ENCODE peak calls at places on chromosomes 4 and X, in eight cellular contexts. One of them, this sample, is unnamed.
A peak's percentile ranks its signal among the peaks of the same experiment; 100 is the strongest.

GRCh38 chr4:113847710-113848109 is 86.2 kb upstream of the CAMK2D start:
- DNase-seq in endodermal cell: no peak
- DNase-seq in CD4-positive, alpha-beta memory T cell: no peak
- DNase-seq in GM23248: no peak
- DNase-seq in CD8-positive, alpha-beta memory T cell: no peak
- DNase-seq in A549: no peak
- DNase-seq in colonic mucosa: no peak
- DNase-seq in fibroblast of lung: no peak
- DNase-seq in this sample: no peak

GRCh38 chr4:1604706-1605205 is 79.4 kb downstream of the FAM53A start:
- DNase-seq in fibroblast of lung: no peak
- DNase-seq in endodermal cell: no peak
- DNase-seq in colonic mucosa: no peak
- DNase-seq in GM23248: no peak
- DNase-seq in A549: no peak
- DNase-seq in CD8-positive, alpha-beta memory T cell: no peak
- DNase-seq in CD4-positive, alpha-beta memory T cell: peak; percentile 74
- DNase-seq in this sample: no peak

GRCh38 chr4:138401330-138401729 is 159.2 kb upstream of the SLC7A11 start:
- DNase-seq in A549: no peak
- DNase-seq in CD8-positive, alpha-beta memory T cell: no peak
- DNase-seq in CD4-positive, alpha-beta memory T cell: no peak
- DNase-seq in GM23248: no peak
- DNase-seq in endodermal cell: no peak
- DNase-seq in fibroblast of lung: peak; percentile 33
- DNase-seq in colonic mucosa: no peak
- DNase-seq in this sample: no peak

GRCh38 chr4:146190393-146190910 is 14.9 kb downstream of the LSM6 start:
- DNase-seq in fibroblast of lung: no peak
- DNase-seq in endodermal cell: no peak
- DNase-seq in GM23248: no peak
- DNase-seq in colonic mucosa: no peak
- DNase-seq in CD4-positive, alpha-beta memory T cell: no peak
- DNase-seq in CD8-positive, alpha-beta memory T cell: no peak
- DNase-seq in A549: no peak
- DNase-seq in this sample: no peak

GRCh38 chrX:71622347-71623104 is 4.2 kb upstream of the CXCR3 start:
- DNase-seq in colonic mucosa: peak; percentile 85
- DNase-seq in A549: peak; percentile 8
- DNase-seq in CD8-positive, alpha-beta memory T cell: peak; percentile 67
- DNase-seq in CD4-positive, alpha-beta memory T cell: peak; percentile 81
- DNase-seq in GM23248: peak; percentile 78
- DNase-seq in endodermal cell: peak; percentile 88
- DNase-seq in fibroblast of lung: peak; percentile 66
- DNase-seq in this sample: no peak

GRCh38 chr4:18934197-18934596 is 912.6 kb upstream of the LCORL start:
- DNase-seq in colonic mucosa: no peak
- DNase-seq in fibroblast of lung: peak; percentile 4
- DNase-seq in A549: no peak
- DNase-seq in endodermal cell: no peak
- DNase-seq in CD4-positive, alpha-beta memory T cell: no peak
- DNase-seq in CD8-positive, alpha-beta memory T cell: no peak
- DNase-seq in GM23248: peak; percentile 4
- DNase-seq in this sample: no peak

GRCh38 chr4:168724960-168725359 is 228.1 kb downstream of the PALLD start:
- DNase-seq in CD8-positive, alpha-beta memory T cell: no peak
- DNase-seq in CD4-positive, alpha-beta memory T cell: no peak
- DNase-seq in colonic mucosa: no peak
- DNase-seq in fibroblast of lung: peak; percentile 82
- DNase-seq in endodermal cell: no peak
- DNase-seq in GM23248: peak; percentile 67
- DNase-seq in A549: no peak
- DNase-seq in this sample: no peak

GRCh38 chr4:89751416-89751815 is 85.5 kb downstream of the SNCA start:
- DNase-seq in CD4-positive, alpha-beta memory T cell: no peak
- DNase-seq in GM23248: no peak
- DNase-seq in endodermal cell: no peak
- DNase-seq in colonic mucosa: no peak
- DNase-seq in fibroblast of lung: no peak
- DNase-seq in A549: no peak
- DNase-seq in CD8-positive, alpha-beta memory T cell: no peak
- DNase-seq in this sample: no peak

GRCh38 chrX:87397103-87397886 is 120.3 kb upstream of the KLHL4 start:
- DNase-seq in A549: no peak
- DNase-seq in GM23248: no peak
- DNase-seq in CD4-positive, alpha-beta memory T cell: no peak
- DNase-seq in endodermal cell: no peak
- DNase-seq in CD8-positive, alpha-beta memory T cell: no peak
- DNase-seq in fibroblast of lung: peak; percentile 1
- DNase-seq in colonic mucosa: no peak
- DNase-seq in this sample: no peak

GRCh38 chrX:101415180-101416130 is 7.4 kb downstream of the HNRNPH2 start:
- DNase-seq in colonic mucosa: peak; percentile 49
- DNase-seq in CD8-positive, alpha-beta memory T cell: no peak
- DNase-seq in GM23248: peak; percentile 66
- DNase-seq in A549: peak; percentile 57
- DNase-seq in CD4-positive, alpha-beta memory T cell: peak; percentile 69
- DNase-seq in fibroblast of lung: peak; percentile 87
- DNase-seq in endodermal cell: peak; percentile 59
- DNase-seq in this sample: no peak

GRCh38 chr4:114911141-114911540 is 202.3 kb downstream of the NDST4 start:
- DNase-seq in fibroblast of lung: no peak
- DNase-seq in CD4-positive, alpha-beta memory T cell: no peak
- DNase-seq in endodermal cell: no peak
- DNase-seq in GM23248: no peak
- DNase-seq in A549: no peak
- DNase-seq in CD8-positive, alpha-beta memory T cell: no peak
- DNase-seq in colonic mucosa: no peak
- DNase-seq in this sample: no peak

GRCh38 chrX:114580336-114580735 is 3.5 kb upstream of the HTR2C start:
- DNase-seq in fibroblast of lung: peak; percentile 29
- DNase-seq in A549: no peak
- DNase-seq in CD4-positive, alpha-beta memory T cell: no peak
- DNase-seq in endodermal cell: no peak
- DNase-seq in colonic mucosa: no peak
- DNase-seq in CD8-positive, alpha-beta memory T cell: no peak
- DNase-seq in GM23248: no peak
- DNase-seq in this sample: no peak

GRCh38 chr4:6390357-6390756 is 82.1 kb downstream of the PPP2R2C start:
- DNase-seq in endodermal cell: no peak
- DNase-seq in colonic mucosa: no peak
- DNase-seq in CD8-positive, alpha-beta memory T cell: no peak
- DNase-seq in A549: no peak
- DNase-seq in GM23248: no peak
- DNase-seq in fibroblast of lung: no peak
- DNase-seq in CD4-positive, alpha-beta memory T cell: no peak
- DNase-seq in this sample: no peak

GRCh38 chr4:153499005-153499404 is 32.8 kb downstream of the TMEM131L start:
- DNase-seq in endodermal cell: no peak
- DNase-seq in CD8-positive, alpha-beta memory T cell: no peak
- DNase-seq in GM23248: no peak
- DNase-seq in A549: no peak
- DNase-seq in CD4-positive, alpha-beta memory T cell: no peak
- DNase-seq in fibroblast of lung: no peak
- DNase-seq in colonic mucosa: no peak
- DNase-seq in this sample: no peak
- H3K27ac ChIP-seq in endodermal cell: no peak overlapping the region
- H3K27ac ChIP-seq in CD8-positive, alpha-beta memory T cell: no peak overlapping the region
- H3K27ac ChIP-seq in GM23248: peak overlapping the region; percentile 56
- H3K27ac ChIP-seq in A549: no peak overlapping the region
- H3K27ac ChIP-seq in CD4-positive, alpha-beta memory T cell: peak overlapping the region; percentile 64
- H3K27ac ChIP-seq in fibroblast of lung: peak overlapping the region; percentile 63
- H3K27ac ChIP-seq in colonic mucosa: peak overlapping the region; percentile 24
- H3K27ac ChIP-seq in this sample: no peak overlapping the region

GRCh38 chr4:3384391-3384770 is 57.4 kb upstream of the HGFAC start:
- DNase-seq in endodermal cell: no peak
- DNase-seq in fibroblast of lung: no peak
- DNase-seq in colonic mucosa: peak; percentile 45
- DNase-seq in CD4-positive, alpha-beta memory T cell: no peak
- DNase-seq in GM23248: no peak
- DNase-seq in A549: no peak
- DNase-seq in CD8-positive, alpha-beta memory T cell: no peak
- DNase-seq in this sample: peak; percentile 49
- H3K27ac ChIP-seq in endodermal cell: no peak overlapping the region
- H3K27ac ChIP-seq in fibroblast of lung: no peak overlapping the region
- H3K27ac ChIP-seq in colonic mucosa: no peak overlapping the region
- H3K27ac ChIP-seq in CD4-positive, alpha-beta memory T cell: no peak overlapping the region
- H3K27ac ChIP-seq in GM23248: no peak overlapping the region
- H3K27ac ChIP-seq in A549: no peak overlapping the region
- H3K27ac ChIP-seq in CD8-positive, alpha-beta memory T cell: no peak overlapping the region
- H3K27ac ChIP-seq in this sample: peak overlapping the region; percentile 100

GRCh38 chrX:13339607-13340006 is 19.8 kb upstream of the ATXN3L start:
- DNase-seq in CD8-positive, alpha-beta memory T cell: no peak
- DNase-seq in colonic mucosa: peak; percentile 49
- DNase-seq in A549: no peak
- DNase-seq in fibroblast of lung: no peak
- DNase-seq in endodermal cell: no peak
- DNase-seq in CD4-positive, alpha-beta memory T cell: no peak
- DNase-seq in GM23248: no peak
- DNase-seq in this sample: no peak
- H3K27ac ChIP-seq in CD8-positive, alpha-beta memory T cell: no peak overlapping the region
- H3K27ac ChIP-seq in colonic mucosa: no peak overlapping the region
- H3K27ac ChIP-seq in A549: no peak overlapping the region
- H3K27ac ChIP-seq in fibroblast of lung: no peak overlapping the region
- H3K27ac ChIP-seq in endodermal cell: no peak overlapping the region
- H3K27ac ChIP-seq in CD4-positive, alpha-beta memory T cell: no peak overlapping the region
- H3K27ac ChIP-seq in GM23248: no peak overlapping the region
- H3K27ac ChIP-seq in this sample: no peak overlapping the region

DNA sequence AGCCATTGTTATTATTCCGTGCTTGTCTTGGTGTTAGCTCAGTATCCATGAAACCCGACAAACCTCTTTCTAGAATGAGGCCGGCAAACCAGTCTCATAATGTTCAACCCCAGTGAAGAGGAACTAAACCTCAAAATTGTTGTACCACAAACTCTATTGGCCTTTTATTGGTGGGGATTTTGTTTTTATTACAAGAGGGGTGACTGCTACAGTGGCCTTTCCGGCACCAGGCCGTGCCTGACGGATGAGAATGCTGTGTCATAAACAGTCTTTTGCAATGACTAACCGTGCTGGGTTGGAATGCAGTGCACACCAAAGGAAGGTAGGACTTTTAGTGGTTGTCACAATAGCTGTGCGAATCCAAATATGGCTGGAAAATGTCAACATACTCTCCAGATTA is 60.8 kb downstream of the SHROOM2 start:
- DNase-seq in A549: no peak
- DNase-seq in CD4-positive, alpha-beta memory T cell: no peak
- DNase-seq in CD8-positive, alpha-beta memory T cell: no peak
- DNase-seq in colonic mucosa: no peak
- DNase-seq in fibroblast of lung: no peak
- DNase-seq in endodermal cell: no peak
- DNase-seq in GM23248: peak; percentile 75
- DNase-seq in this sample: no peak
- H3K27ac ChIP-seq in A549: peak overlapping the region; percentile 47
- H3K27ac ChIP-seq in CD4-positive, alpha-beta memory T cell: no peak overlapping the region
- H3K27ac ChIP-seq in CD8-positive, alpha-beta memory T cell: no peak overlapping the region
- H3K27ac ChIP-seq in colonic mucosa: no peak overlapping the region
- H3K27ac ChIP-seq in fibroblast of lung: no peak overlapping the region
- H3K27ac ChIP-seq in endodermal cell: no peak overlapping the region
- H3K27ac ChIP-seq in GM23248: peak overlapping the region; percentile 74
- H3K27ac ChIP-seq in this sample: peak overlapping the region; percentile 9

GRCh38 chrX:83510466-83511181 is 2.5 kb downstream of the POU3F4 start:
- DNase-seq in endodermal cell: peak; percentile 65
- DNase-seq in CD4-positive, alpha-beta memory T cell: no peak
- DNase-seq in colonic mucosa: no peak
- DNase-seq in A549: no peak
- DNase-seq in fibroblast of lung: no peak
- DNase-seq in CD8-positive, alpha-beta memory T cell: no peak
- DNase-seq in GM23248: no peak
- DNase-seq in this sample: no peak

GRCh38 chrX:83509246-83509801 is 1.2 kb downstream of the POU3F4 start:
- DNase-seq in endodermal cell: peak; percentile 51
- DNase-seq in A549: no peak
- DNase-seq in CD4-positive, alpha-beta memory T cell: no peak
- DNase-seq in colonic mucosa: no peak
- DNase-seq in CD8-positive, alpha-beta memory T cell: no peak
- DNase-seq in GM23248: no peak
- DNase-seq in fibroblast of lung: no peak
- DNase-seq in this sample: no peak

GRCh38 chrX:83508006-83508405 is at the start of gene POU3F4:
- DNase-seq in fibroblast of lung: no peak
- DNase-seq in GM23248: peak; percentile 4
- DNase-seq in CD4-positive, alpha-beta memory T cell: no peak
- DNase-seq in CD8-positive, alpha-beta memory T cell: no peak
- DNase-seq in A549: no peak
- DNase-seq in colonic mucosa: no peak
- DNase-seq in endodermal cell: peak; percentile 92
- DNase-seq in this sample: no peak

GRCh38 chrX:83511208-83511607 is 3.1 kb downstream of the POU3F4 start:
- DNase-seq in CD4-positive, alpha-beta memory T cell: no peak
- DNase-seq in GM23248: no peak
- DNase-seq in endodermal cell: peak; percentile 78
- DNase-seq in A549: no peak
- DNase-seq in fibroblast of lung: no peak
- DNase-seq in CD8-positive, alpha-beta memory T cell: no peak
- DNase-seq in colonic mucosa: no peak
- DNase-seq in this sample: no peak

DNA sequence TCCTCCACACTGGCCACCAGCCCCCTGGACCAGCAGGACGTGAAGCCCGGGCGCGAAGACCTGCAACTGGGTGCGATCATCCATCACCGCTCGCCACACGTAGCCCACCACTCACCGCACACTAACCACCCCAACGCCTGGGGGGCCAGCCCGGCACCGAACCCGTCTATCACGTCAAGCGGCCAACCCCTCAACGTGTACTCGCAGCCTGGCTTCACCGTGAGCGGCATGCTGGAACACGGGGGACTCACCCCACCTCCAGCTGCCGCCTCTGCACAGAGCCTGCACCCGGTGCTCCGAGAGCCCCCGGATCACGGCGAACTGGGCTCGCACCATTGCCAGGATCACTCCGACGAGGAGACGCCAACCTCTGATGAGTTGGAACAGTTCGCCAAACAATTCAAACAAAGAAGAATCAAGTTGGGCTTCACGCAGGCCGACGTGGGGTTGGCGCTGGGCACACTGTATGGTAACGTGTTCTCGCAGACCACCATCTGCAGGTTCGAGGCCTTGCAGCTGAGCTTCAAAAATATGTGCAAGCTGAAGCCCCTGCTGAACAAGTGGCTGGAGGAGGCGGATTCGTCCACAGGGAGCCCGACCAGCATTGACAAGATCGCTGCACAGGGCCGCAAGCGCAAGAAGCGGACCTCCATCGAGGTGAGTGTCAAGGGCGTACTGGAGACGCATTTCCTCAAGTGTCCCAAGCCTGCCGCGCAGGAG is 596 bp downstream of the POU3F4 start:
- DNase-seq in CD4-positive, alpha-beta memory T cell: no peak
- DNase-seq in GM23248: no peak
- DNase-seq in fibroblast of lung: no peak
- DNase-seq in A549: no peak
- DNase-seq in endodermal cell: peak; percentile 65
- DNase-seq in CD8-positive, alpha-beta memory T cell: no peak
- DNase-seq in colonic mucosa: no peak
- DNase-seq in this sample: no peak
- H3K27ac ChIP-seq in CD4-positive, alpha-beta memory T cell: no peak overlapping the region
- H3K27ac ChIP-seq in GM23248: no peak overlapping the region
- H3K27ac ChIP-seq in fibroblast of lung: no peak overlapping the region
- H3K27ac ChIP-seq in A549: no peak overlapping the region
- H3K27ac ChIP-seq in endodermal cell: no peak overlapping the region
- H3K27ac ChIP-seq in CD8-positive, alpha-beta memory T cell: no peak overlapping the region
- H3K27ac ChIP-seq in colonic mucosa: no peak overlapping the region
- H3K27ac ChIP-seq in this sample: no peak overlapping the region

GRCh38 chr4:52659722-52660261 is 691 bp upstream of the USP46 start:
- DNase-seq in GM23248: peak; percentile 64
- DNase-seq in CD4-positive, alpha-beta memory T cell: peak; percentile 28
- DNase-seq in endodermal cell: peak; percentile 70
- DNase-seq in A549: peak; percentile 8
- DNase-seq in colonic mucosa: peak; percentile 71
- DNase-seq in CD8-positive, alpha-beta memory T cell: no peak
- DNase-seq in fibroblast of lung: peak; percentile 32
- DNase-seq in this sample: no peak
- H3K27ac ChIP-seq in GM23248: peak overlapping the region; percentile 67
- H3K27ac ChIP-seq in CD4-positive, alpha-beta memory T cell: peak overlapping the region; percentile 54
- H3K27ac ChIP-seq in endodermal cell: peak overlapping the region; percentile 62
- H3K27ac ChIP-seq in A549: peak overlapping the region; percentile 87
- H3K27ac ChIP-seq in colonic mucosa: peak overlapping the region; percentile 93
- H3K27ac ChIP-seq in CD8-positive, alpha-beta memory T cell: peak overlapping the region; percentile 47
- H3K27ac ChIP-seq in fibroblast of lung: peak overlapping the region; percentile 77
- H3K27ac ChIP-seq in this sample: peak overlapping the region; percentile 65

This sample was measured in epithelial cell of prostate.